ENCODE peak calls at places on chromosomes 2 and 18, in five cellular contexts. One of them, this sample, is unnamed.

GRCh38 chr2:85073061-85073460 is 60.1 kb upstream of the TCF7L1 start:
- DNase-seq in stomach: no peak
- DNase-seq in ovary: no peak
- DNase-seq in BJ: no peak
- DNase-seq in MCF 10A: no peak
- DNase-seq in this sample: no peak

GRCh38 chr18:23189099-23189498 is 53.8 kb downstream of the CABLES1 start:
- DNase-seq in stomach: no peak
- DNase-seq in MCF 10A: no peak
- DNase-seq in ovary: no peak
- DNase-seq in BJ: no peak
- DNase-seq in this sample: no peak

GRCh38 chr2:173090973-173091660 is 15.5 kb downstream of the MAP3K20 start:
- DNase-seq in ovary: peak
- DNase-seq in BJ: no peak
- DNase-seq in MCF 10A: peak
- DNase-seq in stomach: no peak
- DNase-seq in this sample: no peak

GRCh38 chr2:165627463-165627862 is 158.0 kb downstream of the CSRNP3 start:
- DNase-seq in MCF 10A: peak
- DNase-seq in stomach: no peak
- DNase-seq in BJ: no peak
- DNase-seq in ovary: no peak
- DNase-seq in this sample: no peak

GRCh38 chr2:69125816-69126215 is 112.8 kb downstream of the ANTXR1 start:
- DNase-seq in stomach: no peak
- DNase-seq in MCF 10A: no peak
- DNase-seq in ovary: no peak
- DNase-seq in BJ: no peak
- DNase-seq in this sample: no peak

GRCh38 chr2:38106420-38107182 is 30.6 kb upstream of the CYP1B1 start:
- DNase-seq in ovary: no peak
- DNase-seq in stomach: no peak
- DNase-seq in MCF 10A: no peak
- DNase-seq in BJ: peak
- DNase-seq in this sample: no peak

GRCh38 chr2:71880846-71881610 is 266.6 kb downstream of the CYP26B1 start:
- DNase-seq in stomach: no peak
- DNase-seq in MCF 10A: peak
- DNase-seq in BJ: peak
- DNase-seq in ovary: no peak
- DNase-seq in this sample: peak

GRCh38 chr2:16249269-16250055 is 309.1 kb downstream of the MYCN start:
- DNase-seq in stomach: no peak
- DNase-seq in BJ: no peak
- DNase-seq in MCF 10A: no peak
- DNase-seq in ovary: no peak
- DNase-seq in this sample: no peak

GRCh38 chr18:21272016-21272582 is 30.1 kb downstream of the GREB1L start:
- DNase-seq in stomach: no peak
- DNase-seq in ovary: no peak
- DNase-seq in BJ: no peak
- DNase-seq in MCF 10A: no peak
- DNase-seq in this sample: no peak

GRCh38 chr2:29876374-29876773 is 45.0 kb downstream of the ALK start:
- DNase-seq in BJ: no peak
- DNase-seq in ovary: no peak
- DNase-seq in MCF 10A: no peak
- DNase-seq in stomach: no peak
- DNase-seq in this sample: no peak

GRCh38 chr2:128249555-128249954 is 69.1 kb downstream of the HS6ST1 start:
- DNase-seq in MCF 10A: no peak
- DNase-seq in stomach: no peak
- DNase-seq in BJ: no peak
- DNase-seq in ovary: no peak
- DNase-seq in this sample: no peak

GRCh38 chr2:8315766-8316165 is 366.1 kb upstream of the ID2 start:
- DNase-seq in stomach: no peak
- DNase-seq in ovary: no peak
- DNase-seq in BJ: no peak
- DNase-seq in MCF 10A: peak
- DNase-seq in this sample: no peak

GRCh38 chr18:56191334-56191733 is 447.1 kb downstream of the TXNL1 start:
- DNase-seq in MCF 10A: no peak
- DNase-seq in ovary: no peak
- DNase-seq in BJ: no peak
- DNase-seq in stomach: no peak
- DNase-seq in this sample: no peak

GRCh38 chr2:121530210-121530562 is 494 bp upstream of the RNU4ATAC start:
- DNase-seq in stomach: peak
- DNase-seq in ovary: peak
- DNase-seq in MCF 10A: no peak
- DNase-seq in BJ: no peak
- DNase-seq in this sample: peak

GRCh38 chr18:23825978-23826405 is 136.7 kb downstream of the LAMA3 start:
- DNase-seq in BJ: peak
- DNase-seq in ovary: peak
- DNase-seq in stomach: no peak
- DNase-seq in MCF 10A: peak
- DNase-seq in this sample: peak

GRCh38 chr2:8197101-8197500 is 484.8 kb upstream of the ID2 start:
- DNase-seq in BJ: no peak
- DNase-seq in ovary: no peak
- DNase-seq in stomach: no peak
- DNase-seq in MCF 10A: no peak
- DNase-seq in this sample: no peak

GRCh38 chr2:235050992-235051351 is 99.2 kb downstream of the SH3BP4 start:
- DNase-seq in stomach: peak
- DNase-seq in ovary: peak
- DNase-seq in BJ: peak
- DNase-seq in MCF 10A: peak
- DNase-seq in this sample: peak

GRCh38 chr2:197717863-197718262 is 12.7 kb downstream of the MARS2 start:
- DNase-seq in ovary: no peak
- DNase-seq in stomach: no peak
- DNase-seq in MCF 10A: no peak
- DNase-seq in BJ: no peak
- DNase-seq in this sample: no peak

GRCh38 chr2:159133795-159134194 is 152.7 kb downstream of the WDSUB1 start:
- DNase-seq in stomach: no peak
- DNase-seq in MCF 10A: no peak
- DNase-seq in BJ: no peak
- DNase-seq in ovary: no peak
- DNase-seq in this sample: no peak
- TF ChIP-seq CTCF in stomach: no peak
- TF ChIP-seq CTCF in MCF 10A: no peak
- TF ChIP-seq CTCF in BJ: peak
- TF ChIP-seq CTCF in ovary: no peak
- TF ChIP-seq CTCF in this sample: no peak

DNA sequence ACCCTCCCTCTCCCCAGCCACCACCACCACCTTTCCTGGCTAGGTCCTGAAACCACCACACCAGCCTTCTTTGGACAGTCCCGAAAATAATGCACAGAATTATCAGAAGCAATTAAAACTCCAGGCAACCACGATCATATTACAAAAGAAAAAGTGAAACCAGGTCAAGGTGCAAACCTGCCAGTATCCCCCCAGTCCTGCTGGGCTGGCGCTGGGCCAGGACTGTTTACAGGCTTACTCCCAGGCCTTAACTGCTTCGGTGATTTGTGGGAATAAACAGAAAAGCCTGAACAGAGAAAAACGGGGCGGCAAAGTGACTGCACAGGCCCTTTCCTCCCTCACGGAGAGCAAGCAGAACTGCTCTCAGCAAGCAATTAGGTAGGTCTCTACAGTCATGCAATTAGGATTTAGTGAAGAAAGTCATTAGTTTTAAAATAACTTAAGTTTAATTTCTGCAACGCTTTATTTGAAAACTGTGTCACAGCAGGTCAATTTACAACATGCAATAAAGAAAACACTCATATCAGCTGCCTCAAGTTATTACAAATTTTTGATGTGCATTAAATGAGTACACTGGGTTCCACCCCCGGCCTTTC is 1.3 kb downstream of the HDAC4 start:
- DNase-seq in ovary: peak
- DNase-seq in BJ: no peak
- DNase-seq in MCF 10A: peak
- DNase-seq in stomach: peak
- DNase-seq in this sample: peak
- TF ChIP-seq CTCF in ovary: no peak
- TF ChIP-seq CTCF in BJ: no peak
- TF ChIP-seq CTCF in MCF 10A: no peak
- TF ChIP-seq CTCF in stomach: no peak
- TF ChIP-seq CTCF in this sample: no peak

DNA sequence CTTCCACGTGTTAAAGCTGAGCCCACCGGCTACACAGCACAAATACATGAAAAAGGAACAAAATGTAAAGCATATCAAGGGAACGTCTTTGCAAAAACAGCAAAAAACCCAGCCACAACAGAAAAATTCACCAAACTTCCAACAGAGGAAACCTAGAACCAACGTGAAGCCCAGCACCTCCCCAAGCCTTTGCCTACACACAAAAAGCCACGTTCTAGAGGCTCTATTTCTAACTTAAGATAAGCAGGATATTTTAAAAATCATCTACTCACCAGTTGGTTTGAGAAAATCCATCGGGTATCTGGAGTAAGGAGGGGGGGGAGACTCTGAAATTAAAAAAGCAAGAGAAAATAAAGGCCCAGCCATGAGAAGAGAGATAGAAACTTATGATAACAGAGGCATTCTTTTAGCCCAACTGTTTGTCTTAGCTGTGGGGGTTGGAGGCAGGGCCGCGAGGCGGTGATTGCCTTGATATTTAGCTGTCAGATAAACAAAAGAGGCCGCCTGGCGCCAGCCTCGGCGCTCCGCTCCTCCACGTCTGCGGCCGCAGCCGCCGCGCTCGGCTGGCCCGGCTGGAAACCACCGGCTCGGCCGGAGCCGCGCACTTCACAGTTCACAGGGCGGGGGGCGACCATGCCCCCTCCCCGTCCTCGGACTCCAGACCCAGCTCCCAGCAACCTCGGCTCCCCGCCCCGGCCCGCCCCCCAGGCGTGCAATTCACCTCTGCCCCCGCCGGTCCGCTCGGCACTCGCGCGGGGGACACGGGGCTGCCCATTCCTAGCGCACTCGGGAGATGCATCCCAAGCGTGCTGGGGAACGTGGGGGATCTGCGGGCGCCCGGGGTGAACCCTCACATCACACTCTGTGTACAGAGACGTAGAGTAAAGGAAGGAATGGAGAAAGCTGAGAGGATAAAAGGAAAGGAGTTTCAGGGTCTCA is 2.4 kb downstream of the SMAD7 start:
- DNase-seq in MCF 10A: peak
- DNase-seq in ovary: no peak
- DNase-seq in stomach: peak
- DNase-seq in BJ: no peak
- DNase-seq in this sample: peak
- TF ChIP-seq CTCF in MCF 10A: no peak
- TF ChIP-seq CTCF in ovary: no peak
- TF ChIP-seq CTCF in stomach: no peak
- TF ChIP-seq CTCF in BJ: no peak
- TF ChIP-seq CTCF in this sample: no peak

GRCh38 chr18:64330976-64331375 is 182.1 kb upstream of the LINC00305 start:
- DNase-seq in BJ: no peak
- DNase-seq in MCF 10A: no peak
- DNase-seq in stomach: no peak
- DNase-seq in ovary: no peak
- DNase-seq in this sample: no peak

GRCh38 chr18:64333584-64333983 is 184.7 kb upstream of the LINC00305 start:
- DNase-seq in stomach: no peak
- DNase-seq in ovary: no peak
- DNase-seq in BJ: no peak
- DNase-seq in MCF 10A: peak
- DNase-seq in this sample: no peak

GRCh38 chr18:64331419-64331818 is 182.5 kb upstream of the LINC00305 start:
- DNase-seq in BJ: no peak
- DNase-seq in stomach: no peak
- DNase-seq in MCF 10A: no peak
- DNase-seq in ovary: no peak
- DNase-seq in this sample: no peak

GRCh38 chr18:64332851-64333250 is 184.0 kb upstream of the LINC00305 start:
- DNase-seq in stomach: no peak
- DNase-seq in ovary: no peak
- DNase-seq in BJ: no peak
- DNase-seq in MCF 10A: no peak
- DNase-seq in this sample: no peak

DNA sequence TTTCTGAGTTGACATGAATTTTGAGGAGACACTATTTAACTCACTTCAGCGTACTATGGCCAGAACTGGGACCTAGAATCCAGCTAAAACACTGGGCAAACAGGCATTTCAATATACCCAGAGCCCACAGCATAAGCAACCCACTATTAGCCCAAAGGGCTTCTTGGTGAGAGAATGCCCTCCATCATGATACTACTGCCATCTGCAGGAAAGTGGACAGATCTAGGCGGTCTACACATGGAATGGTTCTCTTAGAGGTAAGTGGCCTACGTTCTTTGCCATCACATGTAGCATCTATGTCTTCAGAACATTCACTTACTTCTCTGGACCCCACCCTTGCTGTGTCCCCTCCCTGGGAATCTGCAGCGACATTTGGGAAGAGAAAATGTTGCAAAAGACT is 181.3 kb upstream of the LINC00305 start:
- DNase-seq in stomach: no peak
- DNase-seq in MCF 10A: peak
- DNase-seq in ovary: no peak
- DNase-seq in BJ: no peak
- DNase-seq in this sample: no peak
- TF ChIP-seq CTCF in stomach: no peak
- TF ChIP-seq CTCF in MCF 10A: no peak
- TF ChIP-seq CTCF in ovary: no peak
- TF ChIP-seq CTCF in BJ: no peak
- TF ChIP-seq CTCF in this sample: no peak

GRCh38 chr2:232979871-232980461 is 33.1 kb downstream of the NGEF start:
- DNase-seq in MCF 10A: peak
- DNase-seq in stomach: no peak
- DNase-seq in BJ: peak
- DNase-seq in ovary: no peak
- DNase-seq in this sample: no peak
- TF ChIP-seq CTCF in MCF 10A: peak
- TF ChIP-seq CTCF in stomach: no peak
- TF ChIP-seq CTCF in BJ: peak
- TF ChIP-seq CTCF in ovary: no peak
- TF ChIP-seq CTCF in this sample: no peak

GRCh38 chr2:176427549-176427948 is 158.3 kb downstream of the MTX2 start:
- DNase-seq in stomach: no peak
- DNase-seq in BJ: no peak
- DNase-seq in MCF 10A: no peak
- DNase-seq in ovary: no peak
- DNase-seq in this sample: no peak
- TF ChIP-seq CTCF in stomach: no peak
- TF ChIP-seq CTCF in BJ: no peak
- TF ChIP-seq CTCF in MCF 10A: no peak
- TF ChIP-seq CTCF in ovary: no peak
- TF ChIP-seq CTCF in this sample: no peak